ENCODE peak calls at places on chromosomes 11 and 22, in five cellular contexts. E is tibial artery, U is left ventricle myocardium inferior, D is thyroid gland, B is neuronal stem cell. G is an unnamed sample.

GRCh38 chr11:130448416-130449068 is at the start of gene ADAMTS15:
- DNase-seq in E (peak), U (peak), D (peak), B (peak), G (peak)

GRCh38 chr22:37496651-37497599 is 10.7 kb upstream of the MFNG start:
- DNase-seq in E (no peak), U (no peak), D (no peak), B (no peak), G (peak)

GRCh38 chr11:61472282-61472681 is 36.3 kb upstream of the LRRC10B start:
- DNase-seq in E (peak), U (peak), D (peak), B (no peak), G (no peak)

GRCh38 chr22:39117585-39118191 is 20.6 kb downstream of the APOBEC3H start:
- DNase-seq in E (no peak), U (no peak), D (peak), B (no peak), G (peak)

GRCh38 chr11:122637538-122637937 is 18.0 kb upstream of the UBASH3B start:
- DNase-seq in E (no peak), U (no peak), D (no peak), B (no peak), G (no peak)

GRCh38 chr11:73530109-73530508 is 67.8 kb downstream of the FAM168A start:
- DNase-seq in E (no peak), U (no peak), D (no peak), B (no peak), G (no peak)

GRCh38 chr11:116826751-116827431 is 2.8 kb upstream of the APOC3 start:
- DNase-seq in E (no peak), U (no peak), D (no peak), B (no peak), G (no peak)

GRCh38 chr11:4851033-4851432 is 2.0 kb upstream of the OR51S1 start:
- DNase-seq in E (no peak), U (no peak), D (peak), B (no peak), G (no peak)

GRCh38 chr22:23538502-23538860 is 41.6 kb downstream of the IGLL1 start:
- DNase-seq in E (peak), U (no peak), D (no peak), B (no peak), G (no peak)

GRCh38 chr11:68994161-68994890 is 13.5 kb upstream of the MRGPRD start:
- DNase-seq in E (peak), U (no peak), D (no peak), B (no peak), G (no peak)

GRCh38 chr11:69122642-69123431 is 32.9 kb upstream of the SMIM38 start:
- DNase-seq in E (peak), U (peak), D (peak), B (peak), G (peak)

GRCh38 chr11:10452211-10452767 is 2.8 kb upstream of the AMPD3 start:
- DNase-seq in E (no peak), U (no peak), D (no peak), B (no peak), G (no peak)

GRCh38 chr11:130872961-130873360 is 43.3 kb downstream of the SNX19 start:
- DNase-seq in E (no peak), U (no peak), D (no peak), B (no peak), G (peak)

GRCh38 chr11:66721939-66722338 is 7.1 kb downstream of the SPTBN2 start:
- DNase-seq in E (no peak), U (no peak), D (no peak), B (no peak), G (no peak)

GRCh38 chr22:29903371-29903770 is 20.4 kb downstream of the MTMR3 start:
- DNase-seq in E (no peak), U (no peak), D (no peak), B (no peak), G (no peak)

GRCh38 chr11:68469642-68470041 is 9.1 kb downstream of the PPP6R3 start:
- DNase-seq in E (no peak), U (no peak), D (no peak), B (no peak), G (no peak)

GRCh38 chr11:32960553-32961164 is 55.0 kb upstream of the DEPDC7 start:
- DNase-seq in E (no peak), U (no peak), D (no peak), B (peak), G (peak)

GRCh38 chr11:69385466-69385820 is 91.5 kb downstream of the MYEOV start:
- DNase-seq in E (peak), U (no peak), D (no peak), B (no peak), G (no peak)

GRCh38 chr22:41050873-41051272 is 41.5 kb upstream of the EP300 start:
- DNase-seq in E (no peak), U (no peak), D (no peak), B (no peak), G (peak)

GRCh38 chr11:84886344-84886743 is 740.8 kb downstream of the DLG2 start:
- DNase-seq in E (no peak), U (no peak), D (no peak), B (no peak), G (peak)

GRCh38 chr22:36478966-36479365 is 2.5 kb downstream of the TXN2 start:
- DNase-seq in E (no peak), U (no peak), D (no peak), B (no peak), G (no peak)

GRCh38 chr11:15692739-15693138 is 578.0 kb downstream of the INSC start:
- DNase-seq in E (no peak), U (no peak), D (no peak), B (no peak), G (no peak)

GRCh38 chr11:111575748-111576147 is 26.5 kb upstream of the SIK2 start:
- DNase-seq in E (no peak), U (no peak), D (no peak), B (no peak), G (no peak)

GRCh38 chr11:73271936-73272679 is at the start of gene P2RY6:
- DNase-seq in E (peak), U (no peak), D (no peak), B (no peak), G (peak)

GRCh38 chr11:110026823-110027626 is 66.2 kb upstream of the ZC3H12C start:
- DNase-seq in E (no peak), U (no peak), D (peak), B (no peak), G (no peak)

GRCh38 chr11:68038718-68039525 is at the start of gene TCIRG1:
- DNase-seq in E (peak), U (peak), D (peak), B (peak), G (peak)

GRCh38 chr22:49632199-49633009 is 195.3 kb downstream of the BRD1 start:
- DNase-seq in E (no peak), U (peak), D (peak), B (peak), G (peak)

GRCh38 chr11:11267312-11267711 is 85.7 kb downstream of the CSNK2A3 start:
- DNase-seq in E (no peak), U (no peak), D (no peak), B (no peak), G (no peak)

GRCh38 chr11:117928818-117929567 is at the start of gene TMPRSS13:
- DNase-seq in E (peak), U (no peak), D (peak), B (no peak), G (no peak)

GRCh38 chr11:130587658-130588057 is 139.2 kb downstream of the ADAMTS15 start:
- DNase-seq in E (no peak), U (no peak), D (no peak), B (no peak), G (no peak)

GRCh38 chr22:24954114-24954463 is 1.6 kb downstream of the KIAA1671 start:
- DNase-seq in E (no peak), U (no peak), D (no peak), B (no peak), G (no peak)

GRCh38 chr11:112925516-112926310 is 35.5 kb upstream of the NCAM1 start:
- DNase-seq in E (no peak), U (no peak), D (peak), B (no peak), G (no peak)

GRCh38 chr11:106691807-106692365 is 326.4 kb downstream of the GUCY1A2 start:
- DNase-seq in E (no peak), U (no peak), D (no peak), B (no peak), G (no peak)

GRCh38 chr11:119371067-119371601 is 10.4 kb downstream of the USP2 start:
- DNase-seq in E (no peak), U (no peak), D (no peak), B (no peak), G (no peak)

GRCh38 chr22:20282901-20283673 is 15.0 kb upstream of the RTN4R start:
- DNase-seq in E (no peak), U (no peak), D (no peak), B (no peak), G (no peak)
- H3K4me3 ChIP-seq in E (no peak), U (no peak), D (no peak), B (no peak), G (no peak)

GRCh38 chr22:43798492-43798891 is 13.6 kb downstream of the EFCAB6 start:
- DNase-seq in E (no peak), U (no peak), D (no peak), B (no peak), G (no peak)

GRCh38 chr22:43792905-43793304 is 19.2 kb downstream of the EFCAB6 start:
- DNase-seq in E (no peak), U (no peak), D (no peak), B (no peak), G (no peak)

GRCh38 chr22:43800970-43801369 is 11.1 kb downstream of the EFCAB6 start:
- DNase-seq in E (no peak), U (no peak), D (no peak), B (no peak), G (no peak)

GRCh38 chr22:43796567-43796966 is 15.5 kb downstream of the EFCAB6 start:
- DNase-seq in E (no peak), U (no peak), D (no peak), B (peak), G (peak)

GRCh38 chr22:43795320-43795719 is 16.8 kb downstream of the EFCAB6 start:
- DNase-seq in E (no peak), U (no peak), D (no peak), B (no peak), G (no peak)
- H3K4me3 ChIP-seq in E (no peak), U (no peak), D (no peak), B (no peak), G (no peak)

DNA sequence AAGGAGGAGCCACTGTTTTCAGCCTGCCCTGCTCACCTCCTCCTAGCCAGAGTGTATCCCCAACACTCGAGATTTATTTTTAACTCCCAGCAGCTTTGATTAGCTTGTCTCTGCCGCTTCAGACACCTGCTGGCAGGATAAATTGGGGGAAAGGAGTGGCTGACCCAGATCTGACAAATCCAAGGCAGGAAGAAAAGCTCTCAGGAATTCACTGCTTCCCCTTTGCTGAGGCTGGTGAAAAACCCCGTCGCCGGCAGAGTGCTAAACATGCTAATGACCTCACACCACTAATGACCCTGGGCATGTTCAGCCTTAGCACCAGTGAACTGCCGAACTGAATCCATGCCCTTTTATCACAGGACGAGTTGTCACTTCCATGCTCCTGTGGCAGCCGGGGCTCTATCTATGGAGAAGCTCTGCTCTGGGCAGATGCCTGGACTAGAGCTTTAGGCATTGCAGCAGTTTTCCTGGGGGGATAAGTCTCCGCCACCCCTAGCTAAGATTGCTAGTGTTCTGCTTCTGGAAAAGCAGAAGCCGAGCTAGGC is 52.2 kb downstream of the FEZ1 start:
- DNase-seq in E (no peak), U (no peak), D (no peak), B (peak), G (no peak)
- H3K4me3 ChIP-seq in E (no peak), U (no peak), D (no peak), B (no peak), G (no peak)

DNA sequence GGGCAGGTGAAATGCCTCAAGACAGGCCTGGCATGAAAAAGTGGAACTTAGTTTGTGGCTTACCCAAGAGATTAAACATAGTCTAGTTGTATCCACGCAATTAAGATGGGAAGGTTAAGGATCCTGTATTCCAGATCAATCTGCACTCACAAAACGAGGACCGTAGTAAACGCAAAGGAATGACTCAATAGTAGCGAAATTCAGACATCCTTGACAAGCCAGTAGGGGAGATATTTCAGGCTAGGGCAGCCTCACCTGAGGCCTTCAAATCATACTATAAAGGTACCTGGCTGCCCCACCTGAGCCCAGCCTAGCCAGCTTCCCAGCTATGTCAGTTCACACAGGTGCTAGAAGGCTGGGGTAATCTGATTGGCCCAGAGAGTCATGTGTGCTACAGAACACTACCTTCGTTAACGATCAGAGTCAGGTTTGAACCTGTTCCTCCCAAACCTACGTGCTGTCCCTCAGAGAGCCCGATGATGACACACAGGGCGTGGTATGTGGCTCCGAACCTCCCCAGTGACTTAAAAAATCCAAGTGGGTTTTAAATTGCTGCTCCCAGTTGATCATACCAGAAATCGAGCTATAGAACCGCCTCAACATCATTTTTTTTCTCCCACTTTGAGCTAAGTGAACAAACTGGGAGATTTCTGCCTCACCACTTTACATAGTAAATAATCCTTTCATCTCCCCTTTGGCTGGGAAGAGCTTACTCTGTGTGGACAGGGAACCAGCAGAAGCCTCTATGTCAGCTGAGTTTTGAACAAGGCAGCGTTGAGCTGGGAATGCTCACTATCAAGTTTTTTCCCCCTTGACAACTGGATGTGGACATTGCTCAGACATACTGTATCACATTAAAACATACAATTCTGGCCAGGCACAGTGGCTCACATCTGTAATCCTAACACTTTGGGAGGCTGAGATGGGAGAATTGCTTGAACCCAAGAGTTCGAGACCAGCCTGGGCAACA is 46.3 kb downstream of the AHNAK start:
- DNase-seq in E (no peak), U (no peak), D (no peak), B (no peak), G (no peak)
- H3K4me3 ChIP-seq in E (no peak), U (no peak), D (no peak), B (no peak), G (no peak)

DNA sequence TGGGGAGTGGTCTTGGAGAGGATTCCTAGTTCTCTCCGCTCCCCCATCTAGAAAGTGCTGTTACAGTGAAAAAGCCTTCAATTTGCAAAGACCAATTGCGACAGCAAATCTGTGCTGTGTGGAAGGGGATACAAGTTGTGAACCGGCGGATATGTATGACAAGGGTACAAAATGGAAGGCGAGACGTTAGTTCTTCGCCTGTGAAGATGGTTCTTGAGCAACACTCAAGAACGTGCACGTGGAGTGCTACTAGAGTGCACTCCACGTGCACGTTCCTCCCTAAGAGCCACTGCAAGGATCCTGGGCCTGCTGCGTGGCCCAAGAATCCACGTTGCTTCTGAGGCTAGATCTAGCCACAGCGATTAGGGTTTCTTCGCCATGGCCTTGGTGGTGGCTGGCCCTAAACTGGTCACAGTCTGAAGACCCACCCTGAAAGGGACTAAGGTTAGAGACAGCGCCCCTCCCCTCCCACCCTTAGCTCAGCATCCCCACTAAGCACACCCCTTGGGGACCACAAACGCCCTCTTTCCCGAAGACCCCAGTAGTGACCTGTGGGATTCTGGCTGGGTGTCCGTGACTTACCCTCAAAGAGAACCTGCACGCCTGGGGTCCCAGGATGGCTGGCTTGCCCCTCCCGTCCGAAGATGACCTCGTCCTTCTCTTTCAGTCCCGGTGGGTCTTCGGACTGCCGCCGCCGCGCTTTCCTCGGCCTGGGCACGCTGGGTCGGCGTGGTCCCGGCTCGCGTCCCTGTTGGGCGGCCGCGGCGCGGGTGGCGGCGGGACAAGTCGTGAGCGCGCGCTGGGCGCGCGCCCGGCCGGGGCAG is 519 bp upstream of the PDE3B start:
- DNase-seq in E (no peak), U (no peak), D (no peak), B (no peak), G (no peak)
- H3K4me3 ChIP-seq in E (peak), U (peak), D (no peak), B (peak), G (peak)

GRCh38 chr11:129090056-129090455 is 102.1 kb downstream of the ARHGAP32 start:
- DNase-seq in E (no peak), U (no peak), D (no peak), B (no peak), G (peak)

GRCh38 chr11:129093283-129093682 is 98.8 kb downstream of the ARHGAP32 start:
- DNase-seq in E (no peak), U (no peak), D (no peak), B (no peak), G (no peak)

GRCh38 chr11:129089279-129089678 is 102.8 kb downstream of the ARHGAP32 start:
- DNase-seq in E (no peak), U (no peak), D (no peak), B (no peak), G (no peak)
- H3K4me3 ChIP-seq in E (no peak), U (no peak), D (no peak), B (no peak), G (no peak)

GRCh38 chr11:3380706-3381570 is 2.0 kb upstream of the ZNF195 start:
- DNase-seq in E (no peak), U (no peak), D (no peak), B (peak), G (no peak)
- H3K4me3 ChIP-seq in E (peak), U (no peak), D (no peak), B (peak), G (peak)

GRCh38 chr22:43342347-43343261 is 568 bp downstream of the SCUBE1 start:
- DNase-seq in E (no peak), U (no peak), D (no peak), B (no peak), G (no peak)
- H3K4me3 ChIP-seq in E (peak), U (peak), D (no peak), B (peak), G (no peak)

DNA sequence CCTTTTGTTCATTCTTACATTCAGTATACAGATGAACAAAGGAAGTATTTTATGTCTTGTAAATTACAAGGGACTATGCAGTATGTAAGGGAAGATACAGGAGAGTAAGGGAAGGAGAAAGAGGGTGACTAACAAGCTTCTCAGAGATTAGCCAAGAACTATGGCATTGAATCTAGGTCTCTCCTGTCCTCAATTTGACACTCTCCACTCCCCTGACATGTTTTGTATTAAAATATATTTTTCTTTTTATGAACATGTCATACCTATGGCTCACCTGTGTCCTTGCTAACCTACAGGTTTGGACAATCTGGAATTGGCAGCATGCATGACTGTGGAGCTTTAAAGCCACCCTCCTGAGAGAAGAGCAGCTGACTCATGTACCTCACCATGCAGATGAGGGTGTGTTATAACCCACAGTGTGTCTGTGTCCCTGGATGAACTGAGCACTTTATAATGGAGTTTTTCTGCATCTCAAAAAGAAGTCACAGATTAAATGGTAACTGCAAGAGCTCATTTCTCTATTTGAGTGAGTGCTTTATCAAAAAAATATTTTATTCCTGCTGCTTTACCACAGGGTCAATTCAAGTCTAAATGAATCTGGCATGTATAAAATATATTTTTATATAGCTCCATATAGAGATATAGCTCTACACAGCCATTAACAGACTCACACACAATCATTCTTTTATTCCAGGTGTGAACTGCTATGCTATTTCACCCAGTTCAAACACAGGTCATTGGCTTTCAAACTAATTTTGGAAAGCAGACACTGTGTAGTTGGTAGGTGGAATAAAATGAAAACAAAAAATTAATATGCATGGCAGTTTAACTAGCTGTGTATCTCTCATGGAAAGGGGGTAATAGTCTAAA is 63.3 kb downstream of the MAML2 start:
- DNase-seq in E (no peak), U (no peak), D (no peak), B (no peak), G (no peak)
- H3K4me3 ChIP-seq in E (no peak), U (no peak), D (no peak), B (no peak), G (no peak)

G was measured in adipocyte.